ENCODE peak calls at places on chromosomes 12 and 14, in nine cellular contexts. K is amniotic stem cell, B is nephron progenitor cell, E is neuronal stem cell, I is gastrocnemius medialis, Z is NCI-H2081, Q is LoVo, X is ovary, A is GM23248. P is an unnamed sample.

GRCh38 chr14:55277972-55278740 is 6.9 kb downstream of the FBXO34 start:
- DNase-seq in K (no peak), B (no peak), E (no peak), I (no peak), Z (no peak), Q (no peak), X (no peak), A (no peak), P (no peak)

GRCh38 chr14:46580941-46581671 is 70.5 kb downstream of the RPL10L start:
- DNase-seq in K (no peak), B (peak; percentile 39), E (peak; percentile 29), I (no peak), Z (peak; percentile 40), Q (peak; percentile 56), X (no peak), A (peak; percentile 59), P (peak; percentile 6)

GRCh38 chr12:99852666-99853065 is 132.1 kb downstream of the ANKS1B start:
- DNase-seq in K (no peak), B (no peak), E (no peak), I (no peak), Z (no peak), Q (no peak), X (no peak), A (no peak), P (no peak)

GRCh38 chr12:105705765-105706164 is 375.3 kb downstream of the C12orf75 start:
- DNase-seq in K (peak; percentile 4), B (peak; percentile 63), E (peak; percentile 64), I (no peak), Z (peak; percentile 16), Q (peak; percentile 30), X (peak; percentile 43), A (peak; percentile 61), P (peak; percentile 72)

GRCh38 chr12:118164798-118165486 is 29.0 kb downstream of the PEBP1 start:
- DNase-seq in K (no peak), B (peak; percentile 35), E (peak; percentile 18), I (no peak), Z (no peak), Q (no peak), X (no peak), A (peak; percentile 60), P (peak; percentile 40)

GRCh38 chr14:56119221-56119967 is 1.2 kb downstream of the PELI2 start:
- DNase-seq in K (no peak), B (peak; percentile 69), E (peak; percentile 39), I (no peak), Z (peak; percentile 39), Q (no peak), X (peak; percentile 74), A (peak; percentile 70), P (peak; percentile 58)

GRCh38 chr14:66066991-66067788 is 419.0 kb upstream of the CCDC196 start:
- DNase-seq in K (no peak), B (no peak), E (no peak), I (no peak), Z (no peak), Q (no peak), X (no peak), A (peak; percentile 49), P (no peak)

GRCh38 chr12:6821271-6821673 is 349 bp upstream of the GPR162 start:
- DNase-seq in K (no peak), B (no peak), E (no peak), I (peak; percentile 58), Z (peak; percentile 74), Q (no peak), X (peak; percentile 64), A (peak; percentile 67), P (peak; percentile 96)

GRCh38 chr12:49623142-49623899 is at the start of gene PRPF40B:
- DNase-seq in K (peak; percentile 78), B (peak; percentile 92), E (peak; percentile 85), I (peak; percentile 80), Z (peak; percentile 88), Q (peak; percentile 89), X (peak; percentile 93), A (peak; percentile 94), P (peak; percentile 76)

GRCh38 chr12:23640754-23641153 is 308.7 kb downstream of the SOX5 start:
- DNase-seq in K (no peak), B (no peak), E (peak; percentile 78), I (no peak), Z (peak; percentile 96), Q (no peak), X (no peak), A (no peak), P (no peak)

GRCh38 chr14:75711134-75711795 is 50.2 kb downstream of the TTLL5 start:
- DNase-seq in K (peak; percentile 13), B (peak; percentile 25), E (peak; percentile 33), I (no peak), Z (peak; percentile 62), Q (peak; percentile 3), X (peak; percentile 41), A (peak; percentile 83), P (peak; percentile 23)

GRCh38 chr14:22472935-22473854 is 115.8 kb downstream of the DAD1 start:
- DNase-seq in K (no peak), B (peak; percentile 44), E (peak; percentile 30), I (no peak), Z (no peak), Q (peak; percentile 51), X (no peak), A (peak; percentile 60), P (peak; percentile 80)

GRCh38 chr14:22088614-22089359 is 415.2 kb upstream of the OR4E1 start:
- DNase-seq in K (no peak), B (no peak), E (no peak), I (no peak), Z (no peak), Q (no peak), X (no peak), A (no peak), P (no peak)

GRCh38 chr14:99633913-99634312 is 11.0 kb upstream of the HHIPL1 start:
- DNase-seq in K (no peak), B (no peak), E (no peak), I (no peak), Z (no peak), Q (no peak), X (no peak), A (no peak), P (no peak)

GRCh38 chr12:95085612-95086011 is 12.2 kb upstream of the NR2C1 start:
- DNase-seq in K (no peak), B (no peak), E (no peak), I (no peak), Z (no peak), Q (peak; percentile 23), X (no peak), A (no peak), P (no peak)

GRCh38 chr12:108817909-108818308 is 39.5 kb downstream of the SSH1 start:
- DNase-seq in K (no peak), B (no peak), E (no peak), I (no peak), Z (no peak), Q (no peak), X (no peak), A (no peak), P (no peak)

GRCh38 chr14:35229084-35229483 is 63.1 kb upstream of the PSMA6 start:
- DNase-seq in K (no peak), B (no peak), E (no peak), I (no peak), Z (no peak), Q (no peak), X (no peak), A (no peak), P (no peak)

GRCh38 chr12:131041968-131042847 is 88.5 kb downstream of the ADGRD1 start:
- DNase-seq in K (no peak), B (no peak), E (no peak), I (no peak), Z (no peak), Q (no peak), X (no peak), A (no peak), P (no peak)

GRCh38 chr14:91255026-91255695 is 10.7 kb upstream of the GPR68 start:
- DNase-seq in K (no peak), B (no peak), E (no peak), I (no peak), Z (no peak), Q (no peak), X (no peak), A (peak; percentile 30), P (peak; percentile 79)

GRCh38 chr14:91573894-91574837 is 64.1 kb upstream of the PPP4R3A start:
- DNase-seq in K (peak; percentile 7), B (peak; percentile 70), E (peak; percentile 21), I (no peak), Z (peak; percentile 83), Q (peak; percentile 63), X (peak; percentile 40), A (peak; percentile 92), P (peak; percentile 39)

GRCh38 chr14:81436296-81437138 is 36.4 kb upstream of the STON2 start:
- DNase-seq in K (no peak), B (peak; percentile 87), E (peak; percentile 83), I (peak; percentile 62), Z (peak; percentile 89), Q (peak; percentile 84), X (peak; percentile 88), A (peak; percentile 78), P (peak; percentile 49)

GRCh38 chr12:128586630-128587029 is 237.1 kb downstream of the SLC15A4 start:
- DNase-seq in K (no peak), B (no peak), E (no peak), I (no peak), Z (no peak), Q (no peak), X (no peak), A (no peak), P (peak; percentile 31)

GRCh38 chr12:45279916-45280547 is 64.1 kb downstream of the ANO6 start:
- DNase-seq in K (no peak), B (no peak), E (no peak), I (no peak), Z (no peak), Q (no peak), X (no peak), A (no peak), P (no peak)

GRCh38 chr12:115109863-115110262 is 425.9 kb upstream of the TBX3 start:
- DNase-seq in K (no peak), B (no peak), E (no peak), I (no peak), Z (no peak), Q (no peak), X (no peak), A (no peak), P (no peak)

P was measured in cerebellar cortex.